ENCODE peak calls at places on chromosomes 6 and 20, in ten cellular contexts. X, F, U, N, A, H, G, B, Z and W are unnamed samples.

GRCh38 chr6:77383026-77383425 is 80.3 kb downstream of the HTR1B start:
- DNase-seq in X (no peak), A (no peak), B (no peak), Z (no peak), F (no peak), H (no peak), U (no peak), N (no peak), G (no peak), W (no peak)

GRCh38 chr20:49814057-49814675 is 1.5 kb downstream of the SLC9A8 start:
- DNase-seq in B (no peak), A (no peak), Z (no peak), G (no peak), U (no peak), X (no peak), H (no peak), N (no peak), F (no peak), W (no peak)

GRCh38 chr20:2131366-2131765 is 29.7 kb downstream of the STK35 start:
- DNase-seq in A (no peak), H (no peak), Z (no peak), B (peak; percentile 38), X (no peak), G (no peak), F (no peak), N (no peak), U (no peak), W (no peak)

GRCh38 chr20:50469324-50469723 is 40.9 kb upstream of the PTPN1 start:
- DNase-seq in G (no peak), U (no peak), A (no peak), H (no peak), Z (no peak), B (no peak), X (no peak), N (no peak), F (no peak), W (no peak)

GRCh38 chr6:71333700-71334099 is 45.1 kb downstream of the OGFRL1 start:
- DNase-seq in A (peak; percentile 71), U (no peak), F (no peak), N (peak; percentile 59), G (no peak), B (peak; percentile 39), H (no peak), X (no peak), Z (peak; percentile 23), W (peak; percentile 30)

GRCh38 chr6:144898052-144898689 is 613.0 kb downstream of the UTRN start:
- DNase-seq in A (peak; percentile 16), H (no peak), U (no peak), G (no peak), N (no peak), X (no peak), B (peak; percentile 54), F (no peak), Z (no peak), W (no peak)

GRCh38 chr6:71194730-71195129 is 93.9 kb upstream of the OGFRL1 start:
- DNase-seq in U (no peak), Z (peak; percentile 16), H (no peak), B (peak; percentile 29), N (peak; percentile 58), X (no peak), F (no peak), A (peak; percentile 67), G (no peak), W (peak; percentile 9)

GRCh38 chr20:37566590-37567330 is 39.1 kb upstream of the BLCAP start:
- DNase-seq in B (no peak), H (no peak), X (no peak), A (no peak), N (no peak), Z (no peak), G (no peak), F (no peak), U (no peak), W (no peak)

GRCh38 chr6:7526755-7527154 is 14.7 kb upstream of the DSP start:
- DNase-seq in G (no peak), H (no peak), F (no peak), N (no peak), X (no peak), B (no peak), U (no peak), Z (no peak), A (no peak), W (no peak)

GRCh38 chr6:40511884-40512283 is 75.3 kb downstream of the LRFN2 start:
- DNase-seq in N (no peak), A (no peak), H (no peak), X (no peak), B (no peak), F (no peak), Z (no peak), U (no peak), G (no peak), W (no peak)

GRCh38 chr6:128131566-128131965 is 230.7 kb upstream of the THEMIS start:
- DNase-seq in X (no peak), F (no peak), U (no peak), H (no peak), G (no peak), Z (no peak), A (no peak), N (no peak), B (no peak), W (no peak)

GRCh38 chr20:52306477-52306876 is 114.9 kb upstream of the ZFP64 start:
- DNase-seq in H (no peak), Z (no peak), G (no peak), B (no peak), F (no peak), U (no peak), X (no peak), N (no peak), A (no peak), W (no peak)

GRCh38 chr6:75532521-75532920 is 38.9 kb upstream of the FILIP1 start:
- DNase-seq in H (no peak), G (no peak), X (no peak), A (no peak), F (no peak), U (no peak), N (no peak), Z (no peak), B (no peak), W (peak; percentile 6)

GRCh38 chr20:19749537-19749936 is 8.5 kb upstream of the RIN2 start:
- DNase-seq in U (no peak), B (no peak), X (no peak), N (no peak), Z (no peak), A (no peak), H (no peak), G (no peak), F (no peak), W (no peak)